ENCODE peak calls at places on chromosomes 1 and 21, in five cellular contexts. One of them, this sample, is unnamed.

GRCh38 chr1:225627304-225627947 is 25.5 kb downstream of the ENAH start:
- DNase-seq in GM10248: no peak
- DNase-seq in IMR-90: no peak
- DNase-seq in EH: no peak
- DNase-seq in cardiac muscle cell: no peak
- DNase-seq in this sample: no peak

GRCh38 chr1:30707412-30708360 is 15.7 kb downstream of the MATN1 start:
- DNase-seq in IMR-90: peak
- DNase-seq in GM10248: peak
- DNase-seq in cardiac muscle cell: peak
- DNase-seq in EH: peak
- DNase-seq in this sample: peak

GRCh38 chr1:7482772-7483495 is 288.2 kb upstream of the VAMP3 start:
- DNase-seq in cardiac muscle cell: no peak
- DNase-seq in IMR-90: no peak
- DNase-seq in EH: no peak
- DNase-seq in GM10248: no peak
- DNase-seq in this sample: no peak

GRCh38 chr21:34276711-34277425 is 86.9 kb upstream of the KCNE2 start:
- DNase-seq in cardiac muscle cell: no peak
- DNase-seq in IMR-90: no peak
- DNase-seq in EH: peak
- DNase-seq in GM10248: peak
- DNase-seq in this sample: no peak

GRCh38 chr21:42081138-42081537 is 10.0 kb downstream of the UMODL1 start:
- DNase-seq in IMR-90: no peak
- DNase-seq in EH: no peak
- DNase-seq in cardiac muscle cell: peak
- DNase-seq in GM10248: no peak
- DNase-seq in this sample: no peak

GRCh38 chr21:8989261-8989882 is 1532.0 kb upstream of the TPTE start:
- DNase-seq in GM10248: no peak
- DNase-seq in EH: peak
- DNase-seq in cardiac muscle cell: no peak
- DNase-seq in IMR-90: no peak
- DNase-seq in this sample: no peak

GRCh38 chr1:228920791-228921190 is 185.5 kb downstream of the RHOU start:
- DNase-seq in GM10248: no peak
- DNase-seq in IMR-90: peak
- DNase-seq in cardiac muscle cell: peak
- DNase-seq in EH: no peak
- DNase-seq in this sample: no peak

GRCh38 chr21:42839271-42840231 is 39.8 kb downstream of the WDR4 start:
- DNase-seq in cardiac muscle cell: no peak
- DNase-seq in GM10248: peak
- DNase-seq in EH: no peak
- DNase-seq in IMR-90: no peak
- DNase-seq in this sample: no peak

GRCh38 chr1:94993931-94994645 is 67.2 kb upstream of the CNN3 start:
- DNase-seq in IMR-90: no peak
- DNase-seq in GM10248: no peak
- DNase-seq in EH: peak
- DNase-seq in cardiac muscle cell: no peak
- DNase-seq in this sample: no peak

GRCh38 chr1:30652151-30652915 is 71.1 kb downstream of the MATN1 start:
- DNase-seq in EH: no peak
- DNase-seq in GM10248: no peak
- DNase-seq in cardiac muscle cell: no peak
- DNase-seq in IMR-90: no peak
- DNase-seq in this sample: no peak

GRCh38 chr1:242876021-242876420 is 351.5 kb upstream of the PLD5 start:
- DNase-seq in IMR-90: no peak
- DNase-seq in cardiac muscle cell: no peak
- DNase-seq in GM10248: no peak
- DNase-seq in EH: no peak
- DNase-seq in this sample: no peak

GRCh38 chr1:9844106-9844505 is 20.3 kb upstream of the CLSTN1 start:
- DNase-seq in cardiac muscle cell: peak
- DNase-seq in IMR-90: no peak
- DNase-seq in GM10248: no peak
- DNase-seq in EH: no peak
- DNase-seq in this sample: no peak

GRCh38 chr1:58901008-58901407 is 117.2 kb upstream of the JUN start:
- DNase-seq in GM10248: no peak
- DNase-seq in cardiac muscle cell: no peak
- DNase-seq in EH: peak
- DNase-seq in IMR-90: peak
- DNase-seq in this sample: no peak

GRCh38 chr1:99566290-99567021 is 79.5 kb upstream of the PALMD start:
- DNase-seq in EH: no peak
- DNase-seq in IMR-90: no peak
- DNase-seq in cardiac muscle cell: peak
- DNase-seq in GM10248: no peak
- DNase-seq in this sample: no peak

GRCh38 chr1:21579788-21580187 is 70.6 kb downstream of the ALPL start:
- DNase-seq in cardiac muscle cell: no peak
- DNase-seq in EH: peak
- DNase-seq in IMR-90: peak
- DNase-seq in GM10248: no peak
- DNase-seq in this sample: no peak

GRCh38 chr1:86016076-86016746 is 140.4 kb downstream of the COL24A1 start:
- DNase-seq in GM10248: no peak
- DNase-seq in EH: no peak
- DNase-seq in cardiac muscle cell: no peak
- DNase-seq in IMR-90: peak
- DNase-seq in this sample: no peak

GRCh38 chr1:92943515-92943873 is 17.8 kb downstream of the DIPK1A start:
- DNase-seq in GM10248: no peak
- DNase-seq in EH: no peak
- DNase-seq in IMR-90: no peak
- DNase-seq in cardiac muscle cell: no peak
- DNase-seq in this sample: no peak

GRCh38 chr1:167916766-167917511 is 3.0 kb upstream of the ADCY10 start:
- DNase-seq in GM10248: no peak
- DNase-seq in EH: no peak
- DNase-seq in IMR-90: no peak
- DNase-seq in cardiac muscle cell: no peak
- DNase-seq in this sample: no peak

GRCh38 chr1:58905628-58906256 is 121.9 kb upstream of the JUN start:
- DNase-seq in GM10248: no peak
- DNase-seq in cardiac muscle cell: no peak
- DNase-seq in IMR-90: no peak
- DNase-seq in EH: no peak
- DNase-seq in this sample: no peak

GRCh38 chr1:22969224-22969829 is 3.3 kb downstream of the LACTBL1 start:
- DNase-seq in EH: peak
- DNase-seq in IMR-90: peak
- DNase-seq in cardiac muscle cell: peak
- DNase-seq in GM10248: no peak
- DNase-seq in this sample: no peak

GRCh38 chr1:117059334-117059677 is 820 bp upstream of the TTF2 start:
- DNase-seq in GM10248: peak
- DNase-seq in cardiac muscle cell: no peak
- DNase-seq in EH: no peak
- DNase-seq in IMR-90: no peak
- DNase-seq in this sample: peak

GRCh38 chr1:6574818-6575217 is 5.0 kb upstream of the ZBTB48 start:
- DNase-seq in IMR-90: no peak
- DNase-seq in GM10248: no peak
- DNase-seq in EH: no peak
- DNase-seq in cardiac muscle cell: no peak
- DNase-seq in this sample: no peak

GRCh38 chr1:16984717-16985116 is 4.3 kb upstream of the MFAP2 start:
- DNase-seq in cardiac muscle cell: peak
- DNase-seq in IMR-90: peak
- DNase-seq in GM10248: no peak
- DNase-seq in EH: peak
- DNase-seq in this sample: no peak